ENCODE peak calls at places on chromosomes 16 and 17, in seven cellular contexts. One of them, this sample, is unnamed. For H3K9me3, the result is how much of the 10 kb centered on the place peaks cover.

GRCh38 chr17:36999475-36999874 is 50.7 kb downstream of the AATF start:
- DNase-seq in heart right ventricle: no peak
- DNase-seq in CD8-positive, alpha-beta T cell: no peak
- DNase-seq in suprapubic skin: no peak
- DNase-seq in H9: no peak
- DNase-seq in HCT116: no peak
- DNase-seq in right lobe of liver: no peak
- DNase-seq in this sample: no peak

GRCh38 chr17:53633856-53634255 is 188.9 kb upstream of the KIF2B start:
- DNase-seq in HCT116: no peak
- DNase-seq in right lobe of liver: no peak
- DNase-seq in heart right ventricle: no peak
- DNase-seq in H9: no peak
- DNase-seq in suprapubic skin: no peak
- DNase-seq in CD8-positive, alpha-beta T cell: no peak
- DNase-seq in this sample: no peak

GRCh38 chr16:75461575-75461974 is 2.9 kb downstream of the TMEM170A start:
- DNase-seq in heart right ventricle: no peak
- DNase-seq in right lobe of liver: no peak
- DNase-seq in CD8-positive, alpha-beta T cell: no peak
- DNase-seq in suprapubic skin: no peak
- DNase-seq in H9: no peak
- DNase-seq in HCT116: no peak
- DNase-seq in this sample: no peak

GRCh38 chr17:80855968-80856862 is 135.4 kb upstream of the CHMP6 start:
- DNase-seq in CD8-positive, alpha-beta T cell: peak
- DNase-seq in heart right ventricle: peak
- DNase-seq in H9: no peak
- DNase-seq in right lobe of liver: no peak
- DNase-seq in HCT116: peak
- DNase-seq in suprapubic skin: peak
- DNase-seq in this sample: peak

GRCh38 chr16:64417711-64418227 is 704.1 kb downstream of the CDH11 start:
- DNase-seq in HCT116: no peak
- DNase-seq in CD8-positive, alpha-beta T cell: no peak
- DNase-seq in suprapubic skin: no peak
- DNase-seq in right lobe of liver: no peak
- DNase-seq in H9: no peak
- DNase-seq in heart right ventricle: no peak
- DNase-seq in this sample: no peak

GRCh38 chr16:57147381-57148191 is 38.3 kb downstream of the PSME3IP1 start:
- DNase-seq in CD8-positive, alpha-beta T cell: no peak
- DNase-seq in HCT116: no peak
- DNase-seq in right lobe of liver: peak
- DNase-seq in H9: peak
- DNase-seq in heart right ventricle: peak
- DNase-seq in suprapubic skin: no peak
- DNase-seq in this sample: no peak

GRCh38 chr17:9274119-9274445 is 252.8 kb downstream of the NTN1 start:
- DNase-seq in CD8-positive, alpha-beta T cell: no peak
- DNase-seq in HCT116: no peak
- DNase-seq in suprapubic skin: no peak
- DNase-seq in H9: no peak
- DNase-seq in heart right ventricle: no peak
- DNase-seq in right lobe of liver: no peak
- DNase-seq in this sample: no peak

GRCh38 chr16:24523569-24523968 is 15.8 kb upstream of the RBBP6 start:
- DNase-seq in heart right ventricle: no peak
- DNase-seq in CD8-positive, alpha-beta T cell: no peak
- DNase-seq in H9: peak
- DNase-seq in right lobe of liver: peak
- DNase-seq in suprapubic skin: no peak
- DNase-seq in HCT116: no peak
- DNase-seq in this sample: peak

GRCh38 chr16:75458029-75458428 is 6.5 kb downstream of the TMEM170A start:
- DNase-seq in suprapubic skin: no peak
- DNase-seq in CD8-positive, alpha-beta T cell: no peak
- DNase-seq in H9: no peak
- DNase-seq in right lobe of liver: no peak
- DNase-seq in heart right ventricle: no peak
- DNase-seq in HCT116: no peak
- DNase-seq in this sample: no peak

GRCh38 chr17:16068323-16068722 is 68.7 kb downstream of the TTC19 start:
- DNase-seq in H9: no peak
- DNase-seq in heart right ventricle: no peak
- DNase-seq in CD8-positive, alpha-beta T cell: no peak
- DNase-seq in HCT116: no peak
- DNase-seq in suprapubic skin: no peak
- DNase-seq in right lobe of liver: no peak
- DNase-seq in this sample: no peak

GRCh38 chr17:76547642-76548202 is 7.9 kb downstream of the PRCD start:
- DNase-seq in heart right ventricle: no peak
- DNase-seq in CD8-positive, alpha-beta T cell: no peak
- DNase-seq in suprapubic skin: no peak
- DNase-seq in HCT116: no peak
- DNase-seq in H9: no peak
- DNase-seq in right lobe of liver: no peak
- DNase-seq in this sample: no peak
- TF ChIP-seq CTCF in heart right ventricle: no peak
- TF ChIP-seq CTCF in CD8-positive, alpha-beta T cell: peak
- TF ChIP-seq CTCF in suprapubic skin: no peak
- TF ChIP-seq CTCF in HCT116: no peak
- TF ChIP-seq CTCF in H9: no peak
- TF ChIP-seq CTCF in right lobe of liver: no peak
- TF ChIP-seq CTCF in this sample: no peak

GRCh38 chr17:27315796-27316465 is 22.0 kb downstream of the WSB1 start:
- DNase-seq in suprapubic skin: no peak
- DNase-seq in right lobe of liver: no peak
- DNase-seq in CD8-positive, alpha-beta T cell: no peak
- DNase-seq in heart right ventricle: no peak
- DNase-seq in HCT116: no peak
- DNase-seq in H9: no peak
- DNase-seq in this sample: peak

GRCh38 chr17:27315322-27315721 is 21.4 kb downstream of the WSB1 start:
- DNase-seq in suprapubic skin: no peak
- DNase-seq in CD8-positive, alpha-beta T cell: no peak
- DNase-seq in H9: peak
- DNase-seq in heart right ventricle: peak
- DNase-seq in right lobe of liver: no peak
- DNase-seq in HCT116: no peak
- DNase-seq in this sample: no peak

GRCh38 chr17:27306276-27306820 is 12.4 kb downstream of the WSB1 start:
- DNase-seq in heart right ventricle: no peak
- DNase-seq in HCT116: no peak
- DNase-seq in CD8-positive, alpha-beta T cell: no peak
- DNase-seq in right lobe of liver: no peak
- DNase-seq in H9: no peak
- DNase-seq in suprapubic skin: no peak
- DNase-seq in this sample: no peak

GRCh38 chr17:27310548-27311110 is 16.7 kb downstream of the WSB1 start:
- DNase-seq in heart right ventricle: no peak
- DNase-seq in HCT116: no peak
- DNase-seq in H9: no peak
- DNase-seq in right lobe of liver: no peak
- DNase-seq in CD8-positive, alpha-beta T cell: no peak
- DNase-seq in suprapubic skin: no peak
- DNase-seq in this sample: no peak
- H3K9me3 ChIP-seq in heart right ventricle: under half
- H3K9me3 ChIP-seq in HCT116: under half
- H3K9me3 ChIP-seq in H9: under half
- H3K9me3 ChIP-seq in right lobe of liver: under half
- H3K9me3 ChIP-seq in CD8-positive, alpha-beta T cell: under half
- H3K9me3 ChIP-seq in suprapubic skin: under half
- H3K9me3 ChIP-seq in this sample: under half

DNA sequence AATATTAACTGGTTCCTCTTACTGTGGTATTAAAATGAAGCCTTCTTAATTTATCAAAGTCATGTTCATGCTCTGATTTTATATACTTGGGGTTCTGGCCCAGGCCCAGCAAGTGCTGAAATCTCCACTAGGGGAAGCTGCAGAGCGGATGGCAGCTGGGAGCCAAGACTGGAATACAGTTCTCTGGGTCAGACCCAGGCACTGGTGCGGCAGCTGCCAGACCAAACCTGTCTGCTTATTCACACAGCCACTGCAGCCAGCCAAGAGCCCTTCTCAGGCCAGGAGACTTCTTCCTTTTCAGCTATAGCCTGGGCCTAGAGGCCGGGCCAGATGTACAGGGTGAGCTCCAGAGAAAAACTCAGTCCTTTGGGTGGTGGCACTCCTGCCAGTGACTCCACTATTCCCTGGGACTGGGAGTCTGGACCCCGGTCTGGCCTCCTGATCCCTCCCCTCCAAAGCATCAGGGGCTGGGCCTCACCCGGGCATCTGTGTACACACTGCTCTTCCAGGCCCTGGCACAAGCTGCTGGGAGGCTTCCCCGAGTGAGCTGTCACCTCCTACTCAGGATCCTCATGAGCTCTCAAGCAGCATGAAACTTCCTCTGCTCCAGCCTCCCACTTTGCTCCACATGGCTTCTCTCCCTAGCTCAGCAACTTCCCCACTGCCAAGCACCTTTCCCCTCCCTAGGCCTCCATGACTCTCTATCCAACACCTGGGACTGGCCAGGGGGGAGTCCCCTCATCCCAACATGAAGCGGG is 24.4 kb downstream of the ATP6V0D1 start:
- DNase-seq in right lobe of liver: no peak
- DNase-seq in CD8-positive, alpha-beta T cell: no peak
- DNase-seq in H9: no peak
- DNase-seq in suprapubic skin: peak
- DNase-seq in HCT116: no peak
- DNase-seq in heart right ventricle: peak
- DNase-seq in this sample: no peak
- TF ChIP-seq CTCF in right lobe of liver: peak
- TF ChIP-seq CTCF in CD8-positive, alpha-beta T cell: no peak
- TF ChIP-seq CTCF in H9: peak
- TF ChIP-seq CTCF in suprapubic skin: peak
- TF ChIP-seq CTCF in HCT116: peak
- TF ChIP-seq CTCF in heart right ventricle: peak
- TF ChIP-seq CTCF in this sample: peak

GRCh38 chr17:83151056-83151441 is 71.6 kb downstream of the METRNL start:
- DNase-seq in heart right ventricle: no peak
- DNase-seq in HCT116: no peak
- DNase-seq in CD8-positive, alpha-beta T cell: no peak
- DNase-seq in right lobe of liver: no peak
- DNase-seq in H9: no peak
- DNase-seq in suprapubic skin: peak
- DNase-seq in this sample: no peak
- H3K9me3 ChIP-seq in heart right ventricle: under half
- H3K9me3 ChIP-seq in HCT116: under half
- H3K9me3 ChIP-seq in CD8-positive, alpha-beta T cell: under half
- H3K9me3 ChIP-seq in right lobe of liver: under half
- H3K9me3 ChIP-seq in H9: under half
- H3K9me3 ChIP-seq in suprapubic skin: under half
- H3K9me3 ChIP-seq in this sample: under half

GRCh38 chr16:19680972-19681371 is 37.1 kb downstream of the KNOP1 start:
- DNase-seq in HCT116: no peak
- DNase-seq in right lobe of liver: no peak
- DNase-seq in CD8-positive, alpha-beta T cell: no peak
- DNase-seq in suprapubic skin: no peak
- DNase-seq in heart right ventricle: no peak
- DNase-seq in H9: no peak
- DNase-seq in this sample: no peak
- TF ChIP-seq CTCF in HCT116: peak
- TF ChIP-seq CTCF in right lobe of liver: no peak
- TF ChIP-seq CTCF in CD8-positive, alpha-beta T cell: no peak
- TF ChIP-seq CTCF in suprapubic skin: no peak
- TF ChIP-seq CTCF in heart right ventricle: peak
- TF ChIP-seq CTCF in H9: peak
- TF ChIP-seq CTCF in this sample: no peak

DNA sequence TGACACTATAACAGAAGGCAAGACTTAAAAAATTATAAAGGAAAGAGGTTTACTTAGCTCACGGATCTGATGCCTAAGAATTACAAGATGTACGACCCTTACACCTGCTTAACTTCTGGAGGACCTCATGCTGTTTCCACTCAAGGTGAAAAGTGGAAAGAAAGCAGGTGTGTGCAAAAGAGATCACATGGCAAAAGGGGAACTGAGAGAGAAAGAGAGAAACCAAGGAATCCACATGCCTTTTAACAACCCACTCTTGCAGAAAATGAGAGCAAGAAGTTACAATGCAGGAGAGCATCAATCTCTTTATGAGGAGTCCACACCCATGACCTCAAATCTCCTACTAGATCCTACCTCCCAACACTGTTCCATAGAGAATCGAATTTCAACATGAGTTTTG is 2382.2 kb downstream of the TP53TG3F start:
- DNase-seq in suprapubic skin: no peak
- DNase-seq in heart right ventricle: no peak
- DNase-seq in HCT116: no peak
- DNase-seq in H9: no peak
- DNase-seq in right lobe of liver: no peak
- DNase-seq in CD8-positive, alpha-beta T cell: no peak
- DNase-seq in this sample: no peak
- H3K9me3 ChIP-seq in suprapubic skin: under half
- H3K9me3 ChIP-seq in heart right ventricle: under half
- H3K9me3 ChIP-seq in HCT116: under half
- H3K9me3 ChIP-seq in H9: half or more
- H3K9me3 ChIP-seq in right lobe of liver: under half
- H3K9me3 ChIP-seq in CD8-positive, alpha-beta T cell: under half
- H3K9me3 ChIP-seq in this sample: under half

DNA sequence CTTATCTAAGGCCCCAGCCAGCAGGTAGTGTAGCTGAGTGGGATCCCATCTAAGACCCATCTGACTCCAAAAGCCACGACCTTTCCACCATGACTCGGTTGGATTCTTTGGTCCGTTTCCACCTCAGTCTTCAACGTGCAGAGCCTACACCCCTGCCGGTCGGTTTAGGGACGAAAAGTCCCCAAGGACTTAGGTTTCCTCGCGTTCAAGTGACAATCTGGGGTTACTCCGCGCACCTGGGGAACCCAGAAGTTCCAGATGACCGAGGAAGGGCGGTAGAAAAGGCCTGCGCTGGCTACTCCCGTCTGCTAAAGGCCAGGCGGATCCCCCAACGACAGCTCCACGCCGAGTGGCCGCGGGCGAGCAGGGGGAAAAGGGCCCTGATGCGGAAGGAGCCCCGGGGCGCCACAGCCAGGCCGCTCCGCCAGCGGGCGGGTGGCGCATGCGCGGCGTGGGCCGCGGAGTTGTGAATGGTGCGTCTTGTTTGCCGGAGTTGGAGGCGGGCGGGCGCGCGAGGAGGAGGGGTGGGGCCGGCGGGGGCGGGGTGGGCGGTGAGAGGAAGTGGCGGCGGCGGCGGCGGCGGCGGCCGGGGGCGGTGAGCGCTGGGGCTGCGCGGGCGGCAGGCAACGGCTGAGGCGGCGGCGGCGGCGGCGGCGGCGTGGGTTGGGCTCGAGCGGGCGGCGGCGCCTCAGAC is at the start of gene CBFB:
- DNase-seq in HCT116: peak
- DNase-seq in H9: peak
- DNase-seq in suprapubic skin: peak
- DNase-seq in right lobe of liver: peak
- DNase-seq in heart right ventricle: peak
- DNase-seq in CD8-positive, alpha-beta T cell: peak
- DNase-seq in this sample: peak
- TF ChIP-seq CTCF in HCT116: peak
- TF ChIP-seq CTCF in H9: peak
- TF ChIP-seq CTCF in suprapubic skin: no peak
- TF ChIP-seq CTCF in right lobe of liver: no peak
- TF ChIP-seq CTCF in heart right ventricle: no peak
- TF ChIP-seq CTCF in CD8-positive, alpha-beta T cell: no peak
- TF ChIP-seq CTCF in this sample: peak

This sample was measured in Caco-2.